ENCODE peak calls at places on chromosome 4, in five cellular contexts. Q is K562, G is H1, E is GM12892, C is SK-N-SH. O is an unnamed sample.
A peak's percentile ranks its signal among the peaks of the same experiment; 100 is the strongest.

GRCh38 chr4:90845777-90846176 is 718.6 kb downstream of the CCSER1 start:
- DNase-seq in Q (no peak), G (no peak), E (no peak), C (no peak), O (no peak)

GRCh38 chr4:41176357-41176756 is 38.0 kb downstream of the APBB2 start:
- DNase-seq in Q (no peak), G (no peak), E (no peak), C (no peak), O (no peak)

GRCh38 chr4:54838301-54838700 is 180.5 kb downstream of the KIT start:
- DNase-seq in Q (no peak), G (no peak), E (no peak), C (no peak), O (no peak)

GRCh38 chr4:41693629-41694028 is 54.9 kb downstream of the PHOX2B start:
- DNase-seq in Q (no peak), G (no peak), E (no peak), C (peak; percentile 27), O (no peak)

GRCh38 chr4:46886711-46887110 is 22.3 kb downstream of the COX7B2 start:
- DNase-seq in Q (no peak), G (no peak), E (no peak), C (no peak), O (no peak)

GRCh38 chr4:66489783-66490452 is 819.6 kb upstream of the EPHA5 start:
- DNase-seq in Q (no peak), G (no peak), E (no peak), C (no peak), O (no peak)

GRCh38 chr4:52249583-52249982 is 198.5 kb downstream of the SPATA18 start:
- DNase-seq in Q (no peak), G (no peak), E (no peak), C (no peak), O (no peak)

GRCh38 chr4:3305610-3306371 is 13.0 kb downstream of the RGS12 start:
- DNase-seq in Q (peak; percentile 41), G (no peak), E (no peak), C (no peak), O (no peak)

GRCh38 chr4:177008836-177009501 is 216.2 kb upstream of the VEGFC start:
- DNase-seq in Q (no peak), G (no peak), E (no peak), C (no peak), O (no peak)

GRCh38 chr4:8110071-8110986 is 48.3 kb downstream of the ABLIM2 start:
- DNase-seq in Q (peak; percentile 44), G (peak; percentile 65), E (no peak), C (no peak), O (no peak)

GRCh38 chr4:7828926-7829325 is 110.7 kb downstream of the AFAP1 start:
- DNase-seq in Q (no peak), G (no peak), E (no peak), C (no peak), O (no peak)

GRCh38 chr4:189202869-189203271 is 737.8 kb upstream of the FRG1 start:
- DNase-seq in Q (no peak), G (no peak), E (no peak), C (no peak), O (no peak)

GRCh38 chr4:2962614-2963184 is 507 bp downstream of the NOP14 start:
- DNase-seq in Q (no peak), G (no peak), E (no peak), C (no peak), O (no peak)

GRCh38 chr4:1992468-1993168 is 16.2 kb downstream of the NELFA start:
- DNase-seq in Q (no peak), G (peak; percentile 41), E (peak; percentile 10), C (peak; percentile 80), O (peak; percentile 5)

GRCh38 chr4:185709802-185710486 is 102.0 kb downstream of the SORBS2 start:
- DNase-seq in Q (no peak), G (no peak), E (no peak), C (no peak), O (no peak)

GRCh38 chr4:106541253-106541652 is 172.7 kb upstream of the GIMD1 start:
- DNase-seq in Q (no peak), G (no peak), E (no peak), C (no peak), O (no peak)

GRCh38 chr4:153594208-153594607 is 89.9 kb upstream of the TLR2 start:
- DNase-seq in Q (no peak), G (no peak), E (no peak), C (no peak), O (no peak)

GRCh38 chr4:46270986-46271596 is 118.8 kb downstream of the GABRA2 start:
- DNase-seq in Q (peak; percentile 9), G (no peak), E (no peak), C (peak; percentile 4), O (no peak)

GRCh38 chr4:71941001-71941400 is 90.8 kb upstream of the NPFFR2 start:
- DNase-seq in Q (peak; percentile 12), G (peak; percentile 7), E (no peak), C (peak; percentile 17), O (no peak)

GRCh38 chr4:8410641-8411271 is 29.8 kb downstream of the ACOX3 start:
- DNase-seq in Q (peak; percentile 86), G (peak; percentile 53), E (no peak), C (peak; percentile 88), O (no peak)

GRCh38 chr4:10461091-10461849 is 4.0 kb upstream of the ZNF518B start:
- DNase-seq in Q (peak; percentile 83), G (no peak), E (peak; percentile 81), C (peak; percentile 92), O (peak; percentile 86)

GRCh38 chr4:149765630-149766029 is 50.0 kb downstream of the IQCM start:
- DNase-seq in Q (no peak), G (no peak), E (no peak), C (no peak), O (no peak)

GRCh38 chr4:54318904-54319303 is 89.8 kb downstream of the PDGFRA start:
- DNase-seq in Q (peak; percentile 59), G (peak; percentile 23), E (no peak), C (peak; percentile 45), O (peak; percentile 17)

GRCh38 chr4:159428975-159429692 is 326.3 kb downstream of the RAPGEF2 start:
- DNase-seq in Q (no peak), G (no peak), E (no peak), C (no peak), O (no peak)

GRCh38 chr4:15956179-15956850 is 6.7 kb downstream of the FGFBP2 start:
- DNase-seq in Q (peak; percentile 73), G (no peak), E (peak; percentile 42), C (peak; percentile 73), O (peak; percentile 59)

GRCh38 chr4:148778980-148779675 is 336.9 kb upstream of the NR3C2 start:
- DNase-seq in Q (no peak), G (no peak), E (no peak), C (no peak), O (no peak)

GRCh38 chr4:172826346-172826745 is 342.3 kb upstream of the GALNT7 start:
- DNase-seq in Q (no peak), G (no peak), E (no peak), C (no peak), O (no peak)

GRCh38 chr4:26069218-26069617 is 155.2 kb downstream of the SMIM20 start:
- DNase-seq in Q (peak; percentile 45), G (no peak), E (no peak), C (peak; percentile 62), O (no peak)

GRCh38 chr4:18214656-18215055 is 193.1 kb upstream of the LCORL start:
- DNase-seq in Q (no peak), G (no peak), E (no peak), C (no peak), O (no peak)

GRCh38 chr4:39648827-39649558 is 10.3 kb upstream of the SMIM14 start:
- DNase-seq in Q (no peak), G (no peak), E (no peak), C (peak; percentile 27), O (no peak)

GRCh38 chr4:184444953-184445309 is 29.4 kb downstream of the IRF2 start:
- DNase-seq in Q (no peak), G (no peak), E (no peak), C (no peak), O (no peak)
- TF ChIP-seq TAF1 in Q (no peak), G (no peak), E (no peak), C (no peak), O (no peak)

GRCh38 chr4:38620527-38620926 is 43.5 kb upstream of the KLF3 start:
- DNase-seq in Q (no peak), G (no peak), E (no peak), C (no peak), O (no peak)

GRCh38 chr4:38623260-38623659 is 40.7 kb upstream of the KLF3 start:
- DNase-seq in Q (no peak), G (no peak), E (no peak), C (no peak), O (no peak)

GRCh38 chr4:38621831-38622230 is 42.2 kb upstream of the KLF3 start:
- DNase-seq in Q (no peak), G (no peak), E (no peak), C (no peak), O (no peak)

GRCh38 chr4:38620025-38620424 is 44.0 kb upstream of the KLF3 start:
- DNase-seq in Q (no peak), G (no peak), E (no peak), C (no peak), O (no peak)

DNA sequence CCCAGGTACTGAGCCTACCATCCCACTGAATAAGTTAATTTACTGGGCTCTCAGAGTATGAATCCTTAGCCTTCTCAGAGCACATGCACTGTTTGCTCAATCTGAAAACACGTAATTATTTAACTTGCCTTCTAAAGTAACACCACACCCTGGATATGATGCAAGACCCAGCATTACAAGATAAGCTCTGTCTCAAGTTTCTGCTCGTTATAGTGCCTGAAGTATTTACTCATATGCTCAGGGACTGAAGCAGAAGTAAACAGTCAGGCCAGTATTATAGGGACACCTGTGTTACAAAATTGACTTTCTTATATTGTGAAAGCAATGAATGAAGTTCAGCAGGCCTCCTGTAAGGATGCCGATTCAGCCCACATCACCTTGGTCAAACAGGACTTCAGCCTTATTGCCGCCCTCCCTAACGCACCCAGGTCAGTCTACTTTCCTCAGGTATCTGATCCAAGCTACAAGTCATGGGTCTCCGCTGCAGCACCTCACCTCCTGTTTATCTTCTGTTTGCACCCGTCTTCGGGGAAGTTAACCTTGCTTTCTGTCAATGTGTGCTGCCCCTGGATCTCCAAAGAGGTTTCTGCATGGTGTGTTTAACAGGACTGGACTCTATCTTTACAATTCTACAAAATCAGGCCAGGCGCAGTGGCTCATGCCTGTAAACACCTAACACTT is 42.9 kb upstream of the KLF3 start:
- DNase-seq in Q (peak; percentile 43), G (no peak), E (no peak), C (no peak), O (no peak)
- TF ChIP-seq TAF1 in Q (peak; percentile 33), G (no peak), E (no peak), C (no peak), O (no peak)

GRCh38 chr4:151652841-151653547 is 107.8 kb downstream of the GATB start:
- DNase-seq in Q (no peak), G (no peak), E (no peak), C (no peak), O (no peak)
- TF ChIP-seq TAF1 in Q (no peak), G (no peak), E (no peak), C (no peak), O (no peak)

DNA sequence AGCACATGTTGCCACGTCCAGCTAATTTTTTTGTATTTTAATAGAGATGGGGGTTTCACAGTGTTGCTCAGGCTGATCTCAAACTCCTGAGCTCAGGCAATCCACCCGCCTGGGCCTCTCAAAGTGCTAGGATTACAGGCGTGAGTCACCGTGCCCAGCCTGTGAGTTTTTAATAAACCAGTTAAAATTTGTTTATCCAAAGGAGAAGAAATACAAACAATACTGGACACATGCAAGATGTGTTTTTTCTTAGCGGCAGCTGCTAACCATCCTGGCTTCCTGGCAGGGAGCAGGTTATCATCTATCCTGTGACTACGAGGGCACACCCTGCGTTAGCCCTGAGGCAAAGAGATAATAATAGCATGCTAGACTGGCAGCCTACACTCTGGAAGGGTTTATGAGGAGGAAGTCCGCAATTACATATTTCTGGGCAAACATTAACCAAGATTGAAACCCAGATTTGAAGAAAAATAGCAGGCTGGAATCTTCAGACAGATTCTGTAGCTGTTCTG is 191.4 kb downstream of the SPRY1 start:
- DNase-seq in Q (no peak), G (no peak), E (no peak), C (peak; percentile 52), O (no peak)
- TF ChIP-seq TAF1 in Q (no peak), G (no peak), E (no peak), C (no peak), O (no peak)